ENCODE peak calls at places on chromosome 16, in four cellular contexts. W is PC-3, H is PC-9, G is GM23338. U is an unnamed sample. For H3F3A and H3K4me1, the result is how much of the 10 kb centered on the place peaks cover.

GRCh38 chr16:10189861-10190390 is 7.7 kb upstream of the GRIN2A start:
- DNase-seq in H (no peak), G (no peak), W (no peak), U (no peak)

GRCh38 chr16:88195021-88195581 is 187.7 kb upstream of the ZNF469 start:
- DNase-seq in H (no peak), W (no peak), G (no peak), U (peak)

GRCh38 chr16:15052747-15053476 is 3.0 kb downstream of the NTAN1 start:
- DNase-seq in G (no peak), H (no peak), W (no peak), U (peak)

GRCh38 chr16:88634994-88635670 is 3.2 kb upstream of the IL17C start:
- DNase-seq in H (no peak), W (no peak), G (no peak), U (peak)

GRCh38 chr16:31177136-31177535 is 2.8 kb upstream of the FUS start:
- DNase-seq in H (no peak), G (no peak), W (peak), U (peak)

GRCh38 chr16:12754824-12755543 is 48.7 kb downstream of the CPPED1 start:
- DNase-seq in W (no peak), G (no peak), H (no peak), U (peak)

GRCh38 chr16:83992624-83993023 is 24.6 kb downstream of the NECAB2 start:
- DNase-seq in H (no peak), G (no peak), W (peak), U (peak)

GRCh38 chr16:4515611-4516233 is 22.9 kb downstream of the CDIP1 start:
- DNase-seq in H (no peak), G (no peak), W (no peak), U (no peak)

GRCh38 chr16:52446076-52446475 is 100.9 kb downstream of the TOX3 start:
- DNase-seq in W (no peak), G (no peak), H (no peak), U (no peak)

DNA sequence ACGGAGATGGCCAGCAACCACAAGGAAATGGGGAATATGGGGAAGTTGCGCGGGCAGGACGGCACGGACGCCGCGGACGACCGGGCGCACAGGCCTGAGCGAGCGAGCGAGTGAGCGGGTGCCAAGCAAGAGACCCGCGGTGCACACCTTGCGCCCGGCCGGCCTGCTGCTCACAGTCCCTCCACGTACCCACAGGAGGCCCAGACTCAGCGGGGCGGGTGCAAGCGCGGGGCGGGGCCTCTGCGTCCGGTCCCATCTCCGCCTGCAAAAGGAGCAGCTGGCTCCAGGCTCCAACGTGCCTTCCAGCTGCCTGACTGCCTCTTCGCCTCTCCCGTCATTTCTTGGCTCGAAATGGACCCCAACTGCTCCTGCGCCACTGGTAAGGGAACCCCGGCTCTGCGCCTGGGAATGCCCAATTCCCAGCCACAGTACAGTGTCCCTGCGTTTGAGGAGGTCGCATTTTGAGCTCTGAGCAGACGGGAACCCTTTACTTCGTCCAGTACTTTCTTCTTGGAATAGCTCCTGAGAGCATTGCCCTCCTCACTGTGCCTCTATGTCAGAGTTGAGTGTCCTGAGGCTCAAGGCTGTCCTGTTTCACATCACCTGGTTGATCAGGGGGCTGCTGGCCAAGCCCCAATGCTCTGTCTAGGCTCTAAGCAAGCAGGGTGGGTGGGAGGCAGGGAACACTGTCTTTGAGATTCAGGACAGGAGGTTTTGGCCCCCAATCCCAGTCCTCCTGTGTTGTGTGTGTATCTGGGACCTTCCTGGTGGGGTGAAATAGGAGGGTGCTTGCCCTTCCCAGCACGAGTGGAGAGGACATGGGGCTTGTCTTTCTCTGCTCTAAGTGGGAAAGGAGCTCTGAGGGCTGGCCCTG is 8.1 kb upstream of the MT1E start:
- DNase-seq in G (peak), H (no peak), W (no peak), U (peak)
- TF ChIP-seq EZH2 in G (peak), H (no peak), W (no peak), U (no peak)

GRCh38 chr16:85918436-85918835 is 19.5 kb downstream of the IRF8 start:
- DNase-seq in G (no peak), W (no peak), H (no peak), U (no peak)
- H3F3A ChIP-seq in G (under half), W (under half), H (under half), U (under half)

GRCh38 chr16:17362946-17363345 is 107.8 kb downstream of the XYLT1 start:
- DNase-seq in G (no peak), H (no peak), W (no peak), U (peak)

GRCh38 chr16:17365591-17366298 is 105.0 kb downstream of the XYLT1 start:
- DNase-seq in H (no peak), W (no peak), G (no peak), U (peak)

GRCh38 chr16:17365211-17365541 is 105.6 kb downstream of the XYLT1 start:
- DNase-seq in H (no peak), G (no peak), W (no peak), U (no peak)

GRCh38 chr16:17366299-17366961 is 104.3 kb downstream of the XYLT1 start:
- DNase-seq in G (no peak), W (no peak), H (no peak), U (no peak)

DNA sequence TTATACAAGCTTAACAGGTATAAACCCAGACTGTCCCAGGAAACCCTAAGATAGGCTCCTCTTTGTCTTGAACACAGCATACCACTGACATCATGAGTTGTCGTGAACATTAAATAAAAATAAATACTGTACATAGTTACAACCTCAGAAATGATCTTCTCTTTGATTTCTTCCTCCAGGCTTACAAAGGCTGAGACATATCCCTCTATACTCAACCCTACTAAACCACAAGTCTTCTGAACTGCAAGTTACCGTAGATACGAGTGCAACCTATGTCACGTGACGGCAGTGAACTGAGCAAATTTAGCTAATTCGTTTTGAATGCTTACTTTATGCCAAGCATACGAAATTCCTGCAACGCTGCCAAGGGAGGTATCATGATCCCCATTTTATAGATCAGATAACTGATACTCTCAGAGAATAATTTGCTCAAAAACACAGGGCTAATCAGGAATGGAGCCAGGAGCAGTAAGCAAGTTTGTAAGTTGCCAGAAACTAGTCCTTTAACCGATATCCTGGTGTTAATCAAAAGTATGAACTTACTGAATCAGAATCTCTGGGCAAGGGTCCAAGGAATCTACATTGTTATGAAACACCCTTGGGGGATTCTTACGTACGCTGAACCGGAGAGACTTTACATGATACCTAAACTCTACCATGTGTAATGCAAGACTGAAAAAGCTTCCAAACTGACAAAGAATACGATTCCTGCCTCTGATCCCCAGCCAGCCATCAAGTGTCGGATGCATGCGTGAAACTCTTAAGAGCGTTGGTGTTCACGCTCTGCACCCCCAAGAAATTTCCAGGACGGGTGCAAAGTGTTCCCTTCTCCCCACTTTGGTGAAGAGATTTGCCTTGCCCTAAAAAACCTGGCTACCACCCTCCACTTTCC is 106.2 kb downstream of the XYLT1 start:
- DNase-seq in H (no peak), G (no peak), W (no peak), U (peak)
- H3K4me1 ChIP-seq in H (under half), G (under half), W (under half), U (half or more)

GRCh38 chr16:1871974-1872635 is at the start of gene MEIOB:
- DNase-seq in G (peak), H (peak), W (no peak), U (peak)
- TF ChIP-seq EZH2 in G (no peak), H (no peak), W (no peak), U (no peak)

DNA sequence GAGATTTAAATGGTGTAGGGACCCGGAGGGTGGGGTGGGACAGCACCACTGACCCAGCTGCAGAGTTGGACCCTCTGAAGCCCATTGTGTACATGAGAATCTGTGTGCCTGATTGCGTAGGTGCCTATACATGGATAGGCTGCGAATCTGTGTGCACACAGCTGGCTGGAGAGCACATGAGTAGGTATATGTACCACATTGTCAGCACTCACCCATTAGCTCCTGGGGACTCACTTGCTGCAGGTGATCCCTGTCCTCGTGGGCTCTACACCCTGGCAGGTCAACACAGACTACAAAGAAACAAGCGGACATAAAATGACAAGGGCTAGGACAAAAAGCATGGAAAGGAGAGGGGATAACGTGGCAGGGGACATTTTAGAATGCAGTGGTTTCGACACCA is 11.3 kb upstream of the CETP start:
- DNase-seq in W (no peak), G (no peak), H (no peak), U (no peak)
- H3F3A ChIP-seq in W (under half), G (under half), H (under half), U (under half)

GRCh38 chr16:512802-513201 is 14.7 kb upstream of the CAPN15 start:
- DNase-seq in H (no peak), W (no peak), G (no peak), U (no peak)

GRCh38 chr16:515963-516226 is 11.6 kb upstream of the CAPN15 start:
- DNase-seq in G (no peak), H (no peak), W (no peak), U (no peak)

GRCh38 chr16:515175-515962 is 12.1 kb upstream of the CAPN15 start:
- DNase-seq in W (no peak), H (no peak), G (no peak), U (no peak)

GRCh38 chr16:508884-509736 is 18.4 kb upstream of the CAPN15 start:
- DNase-seq in G (no peak), W (no peak), H (no peak), U (no peak)

DNA sequence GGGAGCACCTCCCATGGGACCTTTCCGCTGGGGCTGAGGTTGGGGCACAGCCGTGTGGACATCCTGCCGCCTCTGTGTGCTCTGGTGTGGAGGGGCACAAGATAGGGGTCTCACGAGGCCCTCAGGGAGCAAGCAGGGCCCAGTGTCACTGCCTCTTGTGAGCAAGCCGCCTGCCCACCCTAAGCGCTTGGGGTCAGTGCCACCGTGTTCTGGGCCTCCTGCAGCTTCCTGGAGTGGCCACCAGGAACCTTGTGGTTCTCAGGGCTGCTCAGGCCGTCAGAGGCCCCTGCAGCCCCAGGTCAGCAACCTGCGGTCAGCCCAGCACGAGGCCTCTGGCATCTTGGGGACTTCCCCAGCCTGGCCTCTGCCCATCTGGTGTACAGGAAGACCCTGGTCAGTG is 13.6 kb upstream of the CAPN15 start:
- DNase-seq in W (no peak), H (no peak), G (no peak), U (no peak)
- H3K4me1 ChIP-seq in W (under half), H (under half), G (under half), U (under half)

U was measured in GM23248.